ENCODE peak calls at places on chromosomes 5 and 9, in six cellular contexts. M, Z, C, P, T and N are unnamed samples.

GRCh38 chr5:176948458-176948857 is 49.3 kb upstream of the HK3 start:
- DNase-seq in M (no peak), Z (no peak), C (peak; percentile 56), P (no peak), T (no peak), N (no peak)

GRCh38 chr9:133967024-133967741 is 24.9 kb downstream of the VAV2 start:
- DNase-seq in M (no peak), Z (no peak), C (peak; percentile 47), P (no peak), T (peak; percentile 62), N (no peak)

GRCh38 chr9:91416086-91416712 is 7.4 kb downstream of the NFIL3 start:
- DNase-seq in M (no peak), Z (peak; percentile 60), C (peak; percentile 45), P (no peak), T (no peak), N (no peak)

GRCh38 chr5:118990582-118990981 is 2.2 kb upstream of the DTWD2 start:
- DNase-seq in M (peak; percentile 41), Z (no peak), C (no peak), P (no peak), T (peak; percentile 57), N (no peak)

GRCh38 chr9:3526903-3527652 is 1.3 kb upstream of the RFX3 start:
- DNase-seq in M (peak; percentile 76), Z (peak; percentile 13), C (peak; percentile 50), P (no peak), T (no peak), N (peak; percentile 41)

GRCh38 chr9:122954253-122954691 is 13.5 kb downstream of the RABGAP1 start:
- DNase-seq in M (no peak), Z (peak; percentile 68), C (no peak), P (no peak), T (no peak), N (no peak)

GRCh38 chr9:120723547-120723946 is 9.3 kb upstream of the MEGF9 start:
- DNase-seq in M (no peak), Z (peak; percentile 91), C (no peak), P (no peak), T (no peak), N (no peak)

GRCh38 chr9:104091708-104092107 is 2.4 kb upstream of the SMC2 start:
- DNase-seq in M (peak; percentile 11), Z (peak; percentile 78), C (peak; percentile 8), P (no peak), T (no peak), N (no peak)

GRCh38 chr9:117723986-117724654 is 19.9 kb downstream of the TLR4 start:
- DNase-seq in M (no peak), Z (no peak), C (no peak), P (no peak), T (no peak), N (no peak)

GRCh38 chr5:140362875-140363630 is 3.1 kb downstream of the SLC4A9 start:
- DNase-seq in M (peak; percentile 90), Z (peak; percentile 46), C (peak; percentile 66), P (no peak), T (peak; percentile 75), N (peak; percentile 69)

GRCh38 chr5:141677415-141677814 is 4.6 kb downstream of the ARAP3 start:
- DNase-seq in M (peak; percentile 84), Z (no peak), C (no peak), P (no peak), T (no peak), N (no peak)

GRCh38 chr5:86461169-86461956 is 156.4 kb upstream of the COX7C start:
- DNase-seq in M (no peak), Z (no peak), C (peak; percentile 13), P (no peak), T (no peak), N (no peak)

GRCh38 chr9:86700601-86701000 is 246.7 kb downstream of the GAS1 start:
- DNase-seq in M (no peak), Z (peak; percentile 41), C (no peak), P (no peak), T (no peak), N (no peak)

GRCh38 chr5:83567741-83568530 is 96.4 kb downstream of the VCAN start:
- DNase-seq in M (peak; percentile 57), Z (peak; percentile 93), C (peak; percentile 72), P (no peak), T (no peak), N (no peak)

GRCh38 chr9:133113928-133114351 is 7.1 kb downstream of the RALGDS start:
- DNase-seq in M (no peak), Z (peak; percentile 5), C (no peak), P (no peak), T (no peak), N (no peak)

GRCh38 chr5:10706326-10706725 is 54.7 kb downstream of the DAP start:
- DNase-seq in M (no peak), Z (no peak), C (no peak), P (no peak), T (peak; percentile 40), N (no peak)

GRCh38 chr9:133786371-133786753 is 48.2 kb upstream of the SARDH start:
- DNase-seq in M (no peak), Z (no peak), C (no peak), P (no peak), T (no peak), N (no peak)

GRCh38 chr9:124674651-124675050 is 96.5 kb downstream of the NR6A1 start:
- DNase-seq in M (no peak), Z (no peak), C (no peak), P (no peak), T (no peak), N (no peak)

GRCh38 chr5:168706655-168707069 is 127.5 kb upstream of the PANK3 start:
- DNase-seq in M (peak; percentile 79), Z (peak; percentile 47), C (peak; percentile 48), P (peak; percentile 9), T (peak; percentile 38), N (peak; percentile 46)

GRCh38 chr9:133375116-133375723 is 640 bp downstream of the SURF4 start:
- DNase-seq in M (peak; percentile 63), Z (peak; percentile 46), C (peak; percentile 72), P (no peak), T (peak; percentile 59), N (peak; percentile 23)

GRCh38 chr9:135252980-135253304 is 165.5 kb downstream of the OLFM1 start:
- DNase-seq in M (peak; percentile 18), Z (no peak), C (no peak), P (no peak), T (no peak), N (no peak)

GRCh38 chr5:91641730-91642350 is 258.7 kb upstream of the ARRDC3 start:
- DNase-seq in M (peak; percentile 57), Z (peak; percentile 41), C (peak; percentile 57), P (no peak), T (no peak), N (peak; percentile 62)

GRCh38 chr9:35424356-35425352 is 65.3 kb upstream of the RUSC2 start:
- DNase-seq in M (peak; percentile 23), Z (no peak), C (no peak), P (no peak), T (no peak), N (no peak)

DNA sequence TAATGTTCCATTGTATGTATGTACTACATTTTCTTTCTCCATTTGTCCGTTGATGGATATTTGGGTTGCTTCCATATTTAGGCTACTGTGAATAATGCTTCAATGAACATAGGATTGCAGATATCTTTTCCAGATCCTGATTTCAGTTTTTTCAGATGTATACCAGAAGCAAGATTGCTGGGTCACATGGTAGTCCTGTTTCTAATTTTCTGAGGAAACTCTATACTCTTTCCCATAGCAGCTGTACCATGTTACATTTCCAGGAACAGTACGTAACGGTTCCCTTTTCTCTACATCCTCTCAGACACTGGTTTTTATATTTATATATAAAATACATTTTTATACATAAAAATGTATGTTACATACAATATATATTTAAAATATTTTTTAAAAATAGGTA is 121.8 kb downstream of the GCNT1 start:
- DNase-seq in M (no peak), Z (no peak), C (no peak), P (no peak), T (no peak), N (no peak)
- H3K4me3 ChIP-seq in M (no peak overlapping the region), Z (no peak overlapping the region), C (no peak overlapping the region), P (no peak overlapping the region), T (no peak overlapping the region), N (no peak overlapping the region)

GRCh38 chr5:122774861-122775712 is at the start of gene SNX2:
- DNase-seq in M (peak; percentile 95), Z (peak; percentile 76), C (peak; percentile 83), P (peak; percentile 61), T (peak; percentile 86), N (peak; percentile 83)
- H2BK120ac ChIP-seq in M (no peak within 1 kb of the TSS), Z (peak within 1 kb of the TSS; percentile 92), C (peak within 1 kb of the TSS; percentile 96), P (no peak within 1 kb of the TSS), T (peak within 1 kb of the TSS; percentile 89), N (no peak within 1 kb of the TSS)

GRCh38 chr5:123811771-123812170 is 299.8 kb downstream of the CSNK1G3 start:
- DNase-seq in M (no peak), Z (no peak), C (no peak), P (no peak), T (no peak), N (no peak)

GRCh38 chr5:123813251-123813650 is 301.3 kb downstream of the CSNK1G3 start:
- DNase-seq in M (no peak), Z (no peak), C (peak; percentile 26), P (no peak), T (no peak), N (no peak)

GRCh38 chr5:123817267-123817666 is 305.3 kb downstream of the CSNK1G3 start:
- DNase-seq in M (no peak), Z (no peak), C (no peak), P (no peak), T (no peak), N (no peak)

GRCh38 chr5:123813937-123814624 is 302.1 kb downstream of the CSNK1G3 start:
- DNase-seq in M (peak; percentile 58), Z (peak; percentile 25), C (peak; percentile 88), P (no peak), T (peak; percentile 15), N (no peak)

DNA sequence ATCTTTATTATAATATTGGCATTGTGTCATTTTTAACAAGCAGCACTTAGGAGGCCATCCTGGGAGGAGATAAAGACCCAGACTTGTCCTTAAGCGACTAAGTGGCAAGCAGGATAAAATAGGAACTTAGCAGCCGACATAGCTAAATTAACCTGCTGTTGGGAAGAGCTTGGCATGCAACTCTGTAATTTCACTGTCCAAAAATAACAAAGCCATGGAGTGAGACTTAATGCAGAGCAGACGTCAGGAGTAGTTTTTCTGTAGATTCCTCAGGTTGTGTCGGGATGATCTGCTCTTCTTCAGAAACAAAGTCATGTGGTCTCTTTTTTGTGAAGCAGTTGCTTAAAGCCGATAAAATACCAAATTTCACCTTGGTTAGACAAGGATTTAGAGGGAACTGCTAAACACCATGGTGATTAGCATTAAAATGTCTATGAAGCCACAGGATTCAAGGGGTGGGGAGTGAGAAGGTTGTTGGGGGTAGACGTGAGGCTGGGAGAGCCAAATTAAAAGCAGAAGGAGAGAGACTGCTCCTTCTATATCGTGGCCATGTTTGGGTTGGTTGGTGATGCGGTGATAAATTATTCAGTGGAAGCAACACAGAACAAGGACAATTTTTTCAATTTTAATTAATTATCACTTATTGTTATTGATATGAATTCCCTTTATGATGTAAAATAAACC is 303.0 kb downstream of the CSNK1G3 start:
- DNase-seq in M (no peak), Z (peak; percentile 18), C (peak; percentile 29), P (no peak), T (no peak), N (no peak)
- H3K4me3 ChIP-seq in M (no peak overlapping the region), Z (no peak overlapping the region), C (no peak overlapping the region), P (no peak overlapping the region), T (no peak overlapping the region), N (no peak overlapping the region)

DNA sequence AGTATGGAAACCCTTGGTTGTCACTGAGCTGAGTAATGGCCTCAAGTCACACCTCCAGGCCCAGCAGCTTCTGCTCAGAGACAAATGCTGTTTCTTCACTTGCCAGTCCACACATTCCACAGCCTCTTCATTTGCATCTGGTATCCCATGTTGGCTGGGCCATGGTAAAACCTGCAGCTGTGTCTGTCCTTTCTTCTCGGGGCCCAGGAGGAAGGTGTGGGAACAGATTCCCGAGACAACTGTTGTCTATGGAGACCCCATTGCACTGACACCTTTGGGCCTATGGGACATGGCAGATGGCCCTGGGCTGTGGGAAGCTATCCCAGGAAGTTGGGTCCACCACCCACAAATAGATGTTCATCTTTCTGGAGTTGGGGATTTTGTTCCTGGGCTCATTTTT is 85.1 kb downstream of the MACROH2A1 start:
- DNase-seq in M (peak; percentile 36), Z (no peak), C (no peak), P (no peak), T (no peak), N (no peak)
- H2BK120ac ChIP-seq in M (no peak overlapping the region), Z (peak overlapping the region; percentile 45), C (no peak overlapping the region), P (no peak overlapping the region), T (no peak overlapping the region), N (no peak overlapping the region)